ENCODE peak calls at places on chromosomes 6 and 20, in four cellular contexts. B, R, H and Q are unnamed samples.

GRCh38 chr6:110233769-110234374 is 53.6 kb downstream of the CDC40 start:
- DNase-seq in B (no peak), R (no peak), H (no peak), Q (no peak)

GRCh38 chr6:13417431-13417830 is 70.0 kb downstream of the GFOD1 start:
- DNase-seq in B (no peak), R (peak), H (no peak), Q (no peak)

GRCh38 chr6:7241709-7242645 is 71.0 kb downstream of the SSR1 start:
- DNase-seq in B (no peak), R (peak), H (no peak), Q (no peak)

GRCh38 chr6:17423018-17423417 is 29.6 kb downstream of the CAP2 start:
- DNase-seq in B (no peak), R (no peak), H (no peak), Q (no peak)

GRCh38 chr6:137165375-137166246 is 7.8 kb downstream of the IL22RA2 start:
- DNase-seq in B (no peak), R (peak), H (no peak), Q (no peak)

GRCh38 chr6:167116109-167116837 is 6.6 kb upstream of the CCR6 start:
- DNase-seq in B (no peak), R (no peak), H (no peak), Q (no peak)

GRCh38 chr6:90468080-90468479 is 118.8 kb downstream of the MAP3K7 start:
- DNase-seq in B (peak), R (no peak), H (no peak), Q (no peak)

GRCh38 chr6:166554316-166554715 is 32.2 kb downstream of the RAMACL start:
- DNase-seq in B (no peak), R (no peak), H (no peak), Q (no peak)

GRCh38 chr6:142530566-142530965 is 228.8 kb downstream of the ADGRG6 start:
- DNase-seq in B (no peak), R (no peak), H (no peak), Q (no peak)

GRCh38 chr6:132391391-132392291 is 9.6 kb downstream of the MOXD1 start:
- DNase-seq in B (no peak), R (no peak), H (no peak), Q (no peak)

GRCh38 chr6:63458480-63459115 is 113.7 kb upstream of the LOC128125822 start:
- DNase-seq in B (no peak), R (peak), H (no peak), Q (no peak)

GRCh38 chr6:166751051-166751595 is 124.1 kb upstream of the RPS6KA2 start:
- DNase-seq in B (no peak), R (no peak), H (no peak), Q (no peak)

GRCh38 chr20:52473171-52473570 is 281.6 kb upstream of the ZFP64 start:
- DNase-seq in B (no peak), R (no peak), H (no peak), Q (no peak)

GRCh38 chr6:34506718-34507117 is 40.8 kb downstream of the PACSIN1 start:
- DNase-seq in B (no peak), R (no peak), H (no peak), Q (no peak)

GRCh38 chr6:168886306-168886854 is 367.3 kb downstream of the THBS2 start:
- DNase-seq in B (no peak), R (no peak), H (no peak), Q (no peak)

GRCh38 chr6:14396826-14397517 is 279.4 kb downstream of the CD83 start:
- DNase-seq in B (no peak), R (no peak), H (peak), Q (no peak)

GRCh38 chr6:104987218-104987617 is 30.3 kb downstream of the LIN28B start:
- DNase-seq in B (no peak), R (no peak), H (no peak), Q (no peak)

GRCh38 chr6:168683621-168684020 is 242.6 kb downstream of the SMOC2 start:
- DNase-seq in B (no peak), R (no peak), H (no peak), Q (no peak)

GRCh38 chr6:21450628-21451027 is 142.9 kb upstream of the SOX4 start:
- DNase-seq in B (no peak), R (no peak), H (no peak), Q (no peak)

GRCh38 chr6:56996401-56996800 is 41.5 kb downstream of the BEND6 start:
- DNase-seq in B (no peak), R (no peak), H (no peak), Q (no peak)

GRCh38 chr20:8774412-8774811 is 294.5 kb upstream of the PLCB4 start:
- DNase-seq in B (no peak), R (no peak), H (no peak), Q (no peak)

DNA sequence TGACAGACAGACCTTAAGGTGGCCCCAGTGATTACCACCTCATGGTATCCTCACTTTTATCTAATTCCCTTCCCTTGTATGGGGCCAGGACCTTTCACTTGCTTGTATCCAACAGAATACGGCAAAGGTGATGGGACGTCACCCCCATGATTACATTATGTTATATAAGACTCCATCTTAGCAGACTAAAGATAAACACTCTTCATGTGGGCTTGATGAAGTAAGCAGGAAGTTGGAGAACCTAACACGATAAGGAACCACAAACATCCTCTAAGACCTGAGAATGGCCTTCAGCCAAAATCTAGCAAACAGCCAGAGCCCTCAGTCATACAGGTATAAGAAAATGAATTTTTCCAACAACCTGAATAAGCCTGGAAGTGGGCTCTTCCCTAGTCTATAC is 8.0 kb downstream of the SLC17A3 start:
- DNase-seq in B (no peak), R (no peak), H (no peak), Q (no peak)
- TF ChIP-seq JUN in B (no peak), R (no peak), H (no peak), Q (no peak)

DNA sequence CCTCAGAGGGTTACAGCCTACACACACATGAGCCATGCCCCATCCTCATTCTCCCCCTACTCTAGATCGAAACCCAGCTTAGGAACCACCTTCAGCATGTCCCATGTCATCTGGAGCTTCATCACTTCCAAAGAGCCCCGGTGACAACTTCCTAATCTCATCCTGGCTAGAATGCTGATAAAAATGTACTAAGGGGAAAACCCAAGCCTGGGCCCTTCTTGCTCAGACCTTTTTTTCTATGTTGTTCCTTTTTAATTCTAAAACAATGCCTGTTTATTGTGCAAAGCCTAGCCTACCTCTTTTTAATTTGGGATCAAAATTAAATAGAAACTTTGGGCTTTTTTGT is 44.1 kb upstream of the NT5E start:
- DNase-seq in B (no peak), R (no peak), H (no peak), Q (peak)
- TF ChIP-seq EZH2 in B (no peak), R (no peak), H (no peak), Q (no peak)

GRCh38 chr6:80148220-80148619 is 41.7 kb downstream of the BCKDHB start:
- DNase-seq in B (no peak), R (no peak), H (no peak), Q (no peak)

GRCh38 chr6:80151641-80152040 is 45.2 kb downstream of the BCKDHB start:
- DNase-seq in B (no peak), R (no peak), H (no peak), Q (no peak)

GRCh38 chr6:80156204-80156603 is 49.7 kb downstream of the BCKDHB start:
- DNase-seq in B (no peak), R (no peak), H (no peak), Q (no peak)

GRCh38 chr6:80158478-80158989 is 52.1 kb downstream of the BCKDHB start:
- DNase-seq in B (no peak), R (no peak), H (no peak), Q (no peak)

GRCh38 chr6:80154160-80154559 is 47.7 kb downstream of the BCKDHB start:
- DNase-seq in B (no peak), R (no peak), H (no peak), Q (no peak)
- TF ChIP-seq CTCF in B (no peak), R (no peak), H (no peak), Q (no peak)

GRCh38 chr6:72619883-72620696 is 1.8 kb upstream of the KCNQ5 start:
- DNase-seq in B (peak), R (no peak), H (no peak), Q (peak)
- TF ChIP-seq JUN in B (no peak), R (no peak), H (no peak), Q (no peak)

GRCh38 chr20:1874534-1875168 is 20.6 kb upstream of the SIRPA start:
- DNase-seq in B (no peak), R (peak), H (no peak), Q (no peak)
- TF ChIP-seq EZH2 in B (no peak), R (no peak), H (no peak), Q (no peak)

GRCh38 chr6:111870054-111870750 is 3.0 kb downstream of the FYN start:
- DNase-seq in B (peak), R (peak), H (no peak), Q (no peak)
- TF ChIP-seq CTCF in B (peak), R (peak), H (no peak), Q (no peak)

DNA sequence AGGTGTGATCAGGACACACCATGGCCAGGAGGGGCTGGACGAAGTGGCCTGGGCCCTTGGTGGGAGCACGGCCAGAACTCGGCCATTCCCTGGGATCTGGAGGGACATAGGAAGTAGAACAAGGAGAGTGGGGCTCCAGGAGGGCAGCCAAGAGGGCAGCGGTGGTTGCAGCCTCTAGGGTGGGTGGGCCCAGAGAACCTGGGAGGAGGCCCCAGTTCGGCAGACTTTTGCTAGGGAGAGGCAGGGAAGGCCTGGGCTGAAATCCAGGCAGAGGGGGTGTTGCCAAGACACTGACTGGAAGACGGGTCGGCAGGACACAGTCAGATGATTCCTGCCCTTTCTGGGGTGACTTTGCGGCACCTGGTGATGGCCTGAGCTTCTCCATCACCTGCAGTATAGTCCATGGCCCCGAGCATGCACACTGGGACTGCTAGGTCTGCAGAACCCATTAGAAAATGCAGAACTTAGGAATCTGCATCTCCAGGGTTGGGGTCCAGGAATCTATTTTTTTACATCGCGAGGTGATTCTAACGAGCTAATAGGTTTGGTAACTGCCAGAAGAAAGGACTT is 224.8 kb downstream of the SYNDIG1 start:
- DNase-seq in B (no peak), R (no peak), H (no peak), Q (no peak)
- TF ChIP-seq JUN in B (no peak), R (no peak), H (no peak), Q (no peak)

GRCh38 chr20:38260025-38260377 is 534 bp downstream of the KIAA1755 start:
- DNase-seq in B (no peak), R (peak), H (no peak), Q (no peak)
- TF ChIP-seq EZH2 in B (no peak), R (peak), H (no peak), Q (no peak)